ENCODE peak calls at places on chromosome 5, in ten cellular contexts. R, Z, U, K, V, A, G, T, Y and X are unnamed samples.

GRCh38 chr5:145360936-145361335 is 474.2 kb downstream of the PRELID2 start:
- DNase-seq in V (no peak), R (no peak), A (no peak), G (no peak), Y (no peak), T (no peak), Z (no peak), U (peak), K (no peak), X (no peak)

GRCh38 chr5:10106806-10107205 is 142.9 kb downstream of the ATPSCKMT start:
- DNase-seq in G (no peak), U (no peak), Z (no peak), R (no peak), V (no peak), K (no peak), T (no peak), Y (no peak), A (no peak), X (no peak)

GRCh38 chr5:9468070-9468388 is 77.8 kb downstream of the SEMA5A start:
- DNase-seq in U (peak), T (no peak), G (no peak), Z (no peak), V (peak), K (no peak), Y (no peak), R (no peak), A (no peak), X (no peak)

GRCh38 chr5:138488481-138488945 is 23.2 kb downstream of the EGR1 start:
- DNase-seq in U (no peak), G (no peak), Z (no peak), K (no peak), T (no peak), R (no peak), A (no peak), V (no peak), Y (no peak), X (no peak)

GRCh38 chr5:154610321-154611154 is 132.5 kb upstream of the HAND1 start:
- DNase-seq in U (peak), T (peak), Y (peak), V (peak), G (peak), K (peak), A (peak), Z (peak), R (peak), X (no peak)

GRCh38 chr5:157271740-157272271 is 5.9 kb downstream of the CYFIP2 start:
- DNase-seq in Y (peak), G (peak), R (peak), K (no peak), V (no peak), Z (peak), A (no peak), U (no peak), T (no peak), X (peak)

GRCh38 chr5:31559942-31560341 is 27.8 kb downstream of the C5orf22 start:
- DNase-seq in G (no peak), V (no peak), Z (no peak), T (no peak), A (no peak), R (no peak), Y (no peak), U (no peak), K (no peak), X (no peak)

GRCh38 chr5:159010611-159011497 is 88.9 kb downstream of the EBF1 start:
- DNase-seq in V (no peak), K (no peak), Z (no peak), G (no peak), R (peak), T (no peak), U (peak), Y (no peak), A (no peak), X (no peak)

GRCh38 chr5:73448072-73448432 is 525 bp downstream of the FOXD1 start:
- DNase-seq in R (peak), G (no peak), V (no peak), T (peak), U (no peak), Y (no peak), Z (no peak), K (no peak), A (no peak), X (peak)

GRCh38 chr5:90480699-90481098 is 6.0 kb downstream of the POLR3G start:
- DNase-seq in V (no peak), Z (no peak), Y (no peak), R (no peak), K (no peak), G (no peak), A (no peak), U (peak), T (no peak), X (no peak)

GRCh38 chr5:112004867-112005532 is 248.0 kb upstream of the NREP start:
- DNase-seq in Y (no peak), Z (no peak), G (no peak), T (no peak), U (peak), A (no peak), R (no peak), V (no peak), K (no peak), X (no peak)

GRCh38 chr5:181127907-181128626 is 2.9 kb downstream of the OR2V1 start:
- DNase-seq in A (no peak), K (no peak), Y (no peak), T (no peak), Z (no peak), U (no peak), G (no peak), V (no peak), R (no peak), X (no peak)

GRCh38 chr5:147844846-147845245 is 13.4 kb upstream of the SPINK1 start:
- DNase-seq in T (no peak), G (no peak), Z (no peak), K (no peak), Y (no peak), V (no peak), A (no peak), U (no peak), R (no peak), X (no peak)

GRCh38 chr5:88248743-88249540 is 19.7 kb downstream of the TMEM161B start:
- DNase-seq in T (no peak), Y (no peak), G (no peak), A (no peak), U (no peak), K (no peak), Z (no peak), R (no peak), V (no peak), X (no peak)

GRCh38 chr5:88248094-88248493 is 20.6 kb downstream of the TMEM161B start:
- DNase-seq in T (no peak), G (no peak), Z (no peak), R (no peak), Y (no peak), K (no peak), U (no peak), V (no peak), A (no peak), X (no peak)

GRCh38 chr5:88254320-88254719 is 14.3 kb downstream of the TMEM161B start:
- DNase-seq in K (no peak), G (no peak), Y (no peak), A (no peak), T (no peak), Z (no peak), U (no peak), R (no peak), V (no peak), X (no peak)

GRCh38 chr5:88250010-88250409 is 18.6 kb downstream of the TMEM161B start:
- DNase-seq in R (no peak), V (no peak), U (no peak), T (no peak), G (no peak), Z (no peak), K (no peak), A (no peak), Y (no peak), X (no peak)

DNA sequence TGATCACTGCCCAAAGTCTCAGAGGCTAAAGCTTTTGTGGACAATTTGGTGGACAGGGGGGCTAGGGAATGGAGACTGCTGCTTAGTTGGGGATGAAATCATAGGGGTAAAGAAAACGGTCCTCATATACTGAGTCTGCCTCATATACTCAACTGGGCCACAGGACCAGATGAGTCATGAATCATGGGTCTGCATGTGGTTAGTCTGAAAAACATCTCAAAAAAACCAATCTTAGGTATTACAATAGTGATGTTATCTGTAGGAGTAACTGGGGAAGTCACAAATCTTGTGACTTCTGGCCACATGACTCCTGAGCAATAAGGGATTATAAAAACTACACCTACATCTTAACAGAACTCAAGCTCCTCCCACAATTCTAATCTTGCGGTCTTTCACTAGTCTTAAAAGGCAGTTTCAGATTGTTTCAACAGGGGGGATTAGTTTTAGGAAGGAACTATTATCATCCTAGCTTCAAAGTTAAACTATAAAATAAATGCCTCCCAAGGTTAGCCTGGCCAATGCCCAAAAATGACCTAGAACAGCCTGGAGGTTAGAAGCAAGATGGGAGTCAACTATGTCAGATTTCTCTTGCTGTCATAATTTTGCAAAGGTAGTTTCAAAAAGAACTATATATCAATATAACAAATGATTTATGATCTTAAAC is 17.5 kb downstream of the TMEM161B start:
- DNase-seq in K (no peak), A (no peak), T (no peak), V (no peak), G (no peak), Z (no peak), Y (no peak), U (peak), R (no peak), X (no peak)
- TF ChIP-seq CTCF in K (no peak), A (no peak), T (no peak), V (no peak), G (no peak), Z (no peak), Y (no peak), U (no peak), R (no peak), X (no peak)

GRCh38 chr5:178261666-178262600 is 29.3 kb upstream of the PHYKPL start:
- DNase-seq in R (no peak), U (no peak), Y (no peak), T (no peak), V (no peak), G (no peak), K (no peak), Z (no peak), A (no peak), X (no peak)
- TF ChIP-seq CTCF in R (no peak), U (no peak), Y (no peak), T (no peak), V (no peak), G (no peak), K (no peak), Z (no peak), A (no peak), X (no peak)

GRCh38 chr5:179680014-179680779 is 637 bp downstream of the CBY3 start:
- DNase-seq in G (no peak), U (no peak), Z (no peak), Y (no peak), R (no peak), A (no peak), V (no peak), K (peak), T (no peak), X (no peak)

GRCh38 chr5:179679014-179679674 is 1.7 kb downstream of the CBY3 start:
- DNase-seq in U (peak), Y (peak), G (peak), R (peak), Z (peak), A (peak), T (peak), V (peak), K (no peak), X (peak)

GRCh38 chr5:179680780-179681411 is at the start of gene CBY3:
- DNase-seq in A (no peak), V (no peak), K (peak), Z (no peak), T (no peak), U (no peak), G (no peak), Y (no peak), R (no peak), X (no peak)

GRCh38 chr5:179678238-179679013 is 2.4 kb downstream of the CBY3 start:
- DNase-seq in V (peak), G (peak), K (peak), U (peak), Y (peak), A (peak), R (peak), T (peak), Z (peak), X (peak)
- TF ChIP-seq CTCF in V (peak), G (no peak), K (peak), U (no peak), Y (peak), A (no peak), R (no peak), T (no peak), Z (no peak), X (no peak)

DNA sequence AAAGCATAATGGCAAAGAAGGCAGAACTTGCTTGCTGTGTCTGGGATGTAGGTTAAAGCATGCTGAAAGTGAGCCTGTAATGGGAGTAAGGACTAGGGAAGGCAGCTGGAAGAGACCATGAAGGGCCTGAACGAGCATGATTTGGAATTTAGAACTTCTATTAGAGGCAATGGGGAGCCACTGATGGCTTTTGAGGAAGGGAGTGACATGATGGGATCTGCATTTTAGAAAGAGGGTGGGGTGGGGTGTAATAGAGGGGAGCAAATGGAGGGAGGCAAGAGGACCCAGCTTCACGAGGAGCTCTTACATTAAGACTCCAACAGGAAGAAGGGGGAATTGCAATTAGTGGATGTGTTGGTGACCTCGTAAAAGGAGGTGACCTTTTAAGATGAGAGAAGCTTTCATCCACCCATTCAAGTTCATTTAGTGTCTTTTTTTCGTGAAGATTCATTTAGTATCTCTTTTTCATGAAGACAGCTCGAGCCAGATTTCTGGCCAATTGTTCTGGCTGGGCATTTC is 13.6 kb upstream of the GABRP start:
- DNase-seq in V (no peak), R (no peak), Y (no peak), T (no peak), G (no peak), K (no peak), Z (no peak), U (no peak), A (no peak), X (no peak)
- TF ChIP-seq CTCF in V (no peak), R (no peak), Y (no peak), T (no peak), G (no peak), K (no peak), Z (no peak), U (no peak), A (no peak), X (no peak)